ENCODE peak calls at places on chromosome 2, in seven cellular contexts. V is A549, P is IMR-90, X is HepG2, U is K562, M is GM12878, K is H1. Y is an unnamed sample.

GRCh38 chr2:8680931-8681760 is 710 bp upstream of the ID2 start:
- DNase-seq in V (peak), P (peak), X (peak), U (peak), M (peak), K (no peak), Y (peak)

GRCh38 chr2:72497761-72498160 is 328.1 kb downstream of the EXOC6B start:
- DNase-seq in V (no peak), P (peak), X (no peak), U (no peak), M (no peak), K (no peak), Y (no peak)

GRCh38 chr2:226838758-226839555 is 3.1 kb downstream of the RHBDD1 start:
- DNase-seq in V (no peak), P (no peak), X (peak), U (no peak), M (no peak), K (no peak), Y (no peak)

GRCh38 chr2:47177042-47177565 is 22.0 kb upstream of the STPG4 start:
- DNase-seq in V (no peak), P (no peak), X (no peak), U (no peak), M (no peak), K (no peak), Y (no peak)

GRCh38 chr2:25374827-25375226 is 33.1 kb upstream of the DNMT3A start:
- DNase-seq in V (no peak), P (no peak), X (no peak), U (no peak), M (no peak), K (no peak), Y (no peak)

GRCh38 chr2:236054125-236054524 is 114.1 kb downstream of the GBX2 start:
- DNase-seq in V (no peak), P (peak), X (no peak), U (no peak), M (no peak), K (no peak), Y (peak)

GRCh38 chr2:88350641-88351601 is 101.6 kb downstream of the FOXI3 start:
- DNase-seq in V (peak), P (peak), X (peak), U (peak), M (no peak), K (no peak), Y (peak)

GRCh38 chr2:222179592-222179991 is 119.2 kb downstream of the PAX3 start:
- DNase-seq in V (no peak), P (no peak), X (no peak), U (no peak), M (no peak), K (no peak), Y (no peak)

GRCh38 chr2:69683170-69683971 is 39.8 kb upstream of the AAK1 start:
- DNase-seq in V (peak), P (peak), X (peak), U (peak), M (no peak), K (no peak), Y (peak)

GRCh38 chr2:202036601-202037037 is 3.0 kb downstream of the FZD7 start:
- DNase-seq in V (no peak), P (peak), X (no peak), U (no peak), M (no peak), K (no peak), Y (peak)

GRCh38 chr2:178807227-178808008 is at the start of gene TTN:
- DNase-seq in V (no peak), P (no peak), X (no peak), U (no peak), M (no peak), K (no peak), Y (no peak)

GRCh38 chr2:26892916-26893524 is 45.1 kb downstream of the DPYSL5 start:
- DNase-seq in V (no peak), P (no peak), X (no peak), U (no peak), M (no peak), K (no peak), Y (no peak)

GRCh38 chr2:109378682-109379081 is 235.1 kb downstream of the SEPTIN10 start:
- DNase-seq in V (no peak), P (peak), X (no peak), U (no peak), M (no peak), K (no peak), Y (no peak)

GRCh38 chr2:83055338-83056010 is 1403.6 kb downstream of the SUCLG1 start:
- DNase-seq in V (no peak), P (peak), X (no peak), U (no peak), M (no peak), K (no peak), Y (no peak)

GRCh38 chr2:134536312-134536711 is 182.5 kb downstream of the TMEM163 start:
- DNase-seq in V (no peak), P (no peak), X (no peak), U (no peak), M (no peak), K (no peak), Y (no peak)

GRCh38 chr2:134537702-134538101 is 181.1 kb downstream of the TMEM163 start:
- DNase-seq in V (no peak), P (no peak), X (no peak), U (no peak), M (no peak), K (no peak), Y (no peak)

GRCh38 chr2:134539946-134540345 is 178.9 kb downstream of the TMEM163 start:
- DNase-seq in V (no peak), P (no peak), X (no peak), U (no peak), M (no peak), K (no peak), Y (no peak)

GRCh38 chr2:134537121-134537520 is 181.7 kb downstream of the TMEM163 start:
- DNase-seq in V (no peak), P (no peak), X (no peak), U (no peak), M (no peak), K (no peak), Y (no peak)

DNA sequence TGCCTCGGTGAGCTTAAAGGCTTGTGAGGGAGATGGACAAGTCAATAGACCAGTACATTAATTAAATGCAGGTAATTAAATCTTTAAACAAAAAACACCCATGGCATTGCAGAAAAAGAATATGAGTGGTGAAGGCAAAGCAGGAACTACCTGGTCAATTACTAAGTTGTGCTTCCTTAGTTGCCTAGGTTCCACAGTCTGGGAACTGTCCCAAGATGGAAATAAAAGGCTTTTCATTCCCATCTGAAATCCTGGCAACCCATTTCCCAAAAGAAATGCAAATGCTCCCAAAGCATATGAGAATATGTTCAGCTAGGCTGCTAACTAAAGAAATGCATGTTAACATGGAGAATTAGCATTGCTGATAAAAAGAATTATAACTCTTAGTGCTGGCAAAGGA is 177.8 kb downstream of the TMEM163 start:
- DNase-seq in V (no peak), P (no peak), X (no peak), U (no peak), M (no peak), K (no peak), Y (no peak)
- TF ChIP-seq RFX5 in V (no peak), P (no peak), X (no peak), U (no peak), M (no peak), K (no peak), Y (no peak)

DNA sequence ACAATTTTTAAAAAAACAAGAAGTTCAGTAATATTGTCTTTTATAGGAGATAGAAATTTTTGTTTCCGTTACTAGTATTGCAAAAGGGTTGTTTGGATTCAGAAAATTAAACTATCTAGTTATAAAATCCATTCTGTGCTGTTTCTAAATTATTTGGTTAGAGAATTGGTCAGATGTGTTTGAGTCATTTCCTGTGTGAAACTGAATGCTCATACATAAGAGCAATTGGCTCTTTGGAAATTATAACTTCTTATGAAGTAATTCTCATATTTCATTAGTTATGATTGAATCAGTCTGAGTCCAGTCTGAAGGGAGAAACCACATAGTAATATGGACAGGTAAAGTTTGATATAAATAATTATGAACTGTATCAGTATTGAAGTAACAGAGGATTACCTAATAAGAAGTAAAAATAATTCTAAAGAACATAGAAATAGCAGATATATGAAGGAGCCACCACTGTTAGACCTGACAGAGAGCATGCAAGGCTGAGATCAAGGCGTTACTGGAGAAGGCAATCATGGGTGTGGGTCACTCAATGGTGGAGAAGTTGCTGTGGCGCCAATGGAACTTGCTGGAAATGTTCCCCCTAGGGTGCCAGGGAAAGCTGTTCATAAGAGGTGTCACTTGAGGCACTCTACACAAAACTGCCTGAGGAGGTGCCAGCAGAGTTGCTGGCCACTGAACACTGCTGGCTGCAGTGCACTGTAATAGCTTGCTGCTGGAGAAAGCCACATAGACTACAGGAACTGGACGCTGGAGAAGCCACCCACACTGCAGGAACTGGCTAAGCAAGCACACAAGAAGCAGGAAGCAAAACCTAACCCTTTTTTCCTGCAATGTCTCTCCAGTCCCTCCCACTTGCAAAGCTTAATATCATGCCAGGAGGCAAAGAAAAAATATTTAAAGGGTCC is 18.0 kb upstream of the FAP start:
- DNase-seq in V (no peak), P (peak), X (no peak), U (no peak), M (no peak), K (no peak), Y (no peak)
- TF ChIP-seq RFX5 in V (no peak), P (no peak), X (no peak), U (no peak), M (no peak), K (no peak), Y (no peak)

DNA sequence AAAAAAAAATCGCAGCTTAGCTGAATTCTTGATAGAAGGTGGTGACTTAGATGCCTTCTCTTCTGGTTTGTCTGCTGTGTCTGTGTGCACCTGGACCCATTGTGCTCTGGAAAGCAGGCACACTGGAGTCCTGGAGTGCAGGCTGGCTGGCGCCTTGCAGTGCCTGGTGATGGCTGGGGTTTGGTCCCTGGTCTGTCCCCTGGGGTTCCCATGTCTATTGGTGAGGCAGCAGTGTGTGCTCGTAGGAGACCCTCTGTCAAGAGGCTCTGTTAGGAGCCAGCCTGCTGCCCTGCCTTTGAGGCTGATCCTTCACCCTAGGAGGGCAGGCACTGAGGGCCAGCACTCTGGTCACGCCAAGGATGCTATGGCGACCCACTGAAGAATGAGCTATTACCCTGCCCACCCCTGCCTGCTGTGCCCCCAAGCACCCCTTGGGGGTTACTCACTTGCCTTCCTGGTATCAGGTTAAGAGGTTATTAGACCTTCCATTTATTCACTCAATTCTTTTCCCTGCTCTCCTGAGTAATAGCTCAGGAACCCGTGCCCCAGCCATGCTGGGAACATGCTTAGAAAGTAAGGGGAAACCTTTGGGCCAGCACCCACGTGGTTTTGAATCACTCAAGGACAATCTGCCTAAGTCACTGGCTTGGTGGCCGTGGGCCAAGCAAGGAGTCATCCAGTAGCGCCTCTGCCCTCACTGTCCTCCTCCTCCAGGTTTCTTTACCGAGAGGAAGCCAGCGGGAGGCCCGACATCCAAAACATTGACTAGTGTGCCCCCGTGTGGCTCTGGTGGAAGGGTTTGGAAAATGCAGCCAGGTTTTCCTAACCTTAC is 284.5 kb downstream of the PRKCE start:
- DNase-seq in V (peak), P (peak), X (peak), U (peak), M (no peak), K (no peak), Y (peak)
- TF ChIP-seq RFX5 in V (no peak), P (no peak), X (no peak), U (no peak), M (no peak), K (no peak), Y (no peak)

GRCh38 chr2:231933916-231934401 is 7.8 kb upstream of the NPPC start:
- DNase-seq in V (no peak), P (no peak), X (no peak), U (no peak), M (no peak), K (no peak), Y (no peak)
- TF ChIP-seq RFX5 in V (no peak), P (no peak), X (no peak), U (no peak), M (no peak), K (no peak), Y (no peak)

GRCh38 chr2:128623776-128624424 is 305.2 kb upstream of the HS6ST1 start:
- DNase-seq in V (no peak), P (peak), X (no peak), U (no peak), M (peak), K (no peak), Y (no peak)
- TF ChIP-seq RFX5 in V (no peak), P (no peak), X (no peak), U (no peak), M (no peak), K (no peak), Y (no peak)

GRCh38 chr2:42835577-42836371 is 43.4 kb upstream of the HAAO start:
- DNase-seq in V (peak), P (peak), X (peak), U (no peak), M (no peak), K (no peak), Y (no peak)

GRCh38 chr2:42838133-42838532 is 45.8 kb upstream of the HAAO start:
- DNase-seq in V (no peak), P (no peak), X (no peak), U (no peak), M (no peak), K (no peak), Y (no peak)

GRCh38 chr2:42832289-42832634 is 39.9 kb upstream of the HAAO start:
- DNase-seq in V (no peak), P (no peak), X (no peak), U (no peak), M (no peak), K (no peak), Y (no peak)

GRCh38 chr2:42830922-42831574 is 38.7 kb upstream of the HAAO start:
- DNase-seq in V (peak), P (no peak), X (no peak), U (no peak), M (no peak), K (no peak), Y (no peak)

DNA sequence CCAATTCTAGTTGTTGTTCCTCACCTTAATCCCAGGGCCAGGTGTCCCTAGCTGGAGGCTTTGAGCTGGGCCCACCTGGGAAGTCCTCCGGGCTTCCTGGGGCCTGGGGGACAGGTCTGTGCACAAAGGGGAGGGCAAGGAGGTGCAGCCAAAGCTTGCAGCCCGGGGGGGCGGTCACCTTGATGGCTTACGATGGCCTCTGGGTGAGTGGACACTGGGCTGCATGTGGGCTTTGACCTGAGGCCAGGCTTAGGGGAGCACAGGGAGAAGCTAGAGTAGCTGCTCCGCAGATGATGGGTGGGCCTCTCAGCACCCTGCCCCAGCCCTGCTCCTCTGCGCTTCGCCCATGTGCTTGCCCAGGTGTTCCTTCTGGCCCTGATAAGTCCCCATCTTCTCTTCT is 41.8 kb upstream of the HAAO start:
- DNase-seq in V (no peak), P (no peak), X (no peak), U (no peak), M (no peak), K (no peak), Y (no peak)
- TF ChIP-seq RFX5 in V (no peak), P (no peak), X (no peak), U (no peak), M (no peak), K (no peak), Y (no peak)

DNA sequence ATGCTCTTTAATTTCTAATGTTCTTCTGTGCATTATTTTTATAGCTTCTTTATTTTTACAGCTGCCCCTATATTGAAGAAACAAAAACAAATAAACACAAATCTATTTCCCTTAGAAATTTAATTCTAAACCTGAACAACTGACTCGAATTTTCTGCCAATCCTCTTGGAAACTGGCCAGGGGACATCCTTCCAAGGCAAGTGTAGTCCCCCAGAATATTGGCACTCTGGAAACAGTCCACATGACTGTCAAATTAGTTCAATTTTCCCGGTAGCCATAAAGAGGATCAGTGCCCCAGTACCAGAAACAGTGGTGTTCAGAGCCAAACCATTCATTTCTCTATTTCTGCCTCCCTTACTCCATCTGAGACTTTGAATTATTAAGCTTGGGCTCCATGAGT is 261.0 kb downstream of the ICOS start:
- DNase-seq in V (no peak), P (no peak), X (no peak), U (no peak), M (no peak), K (no peak), Y (no peak)
- TF ChIP-seq RFX5 in V (no peak), P (no peak), X (no peak), U (no peak), M (no peak), K (no peak), Y (no peak)

GRCh38 chr2:17413031-17413430 is 105.2 kb downstream of the RAD51AP2 start:
- DNase-seq in V (no peak), P (peak), X (no peak), U (no peak), M (no peak), K (no peak), Y (no peak)

GRCh38 chr2:17422066-17422465 is 96.2 kb downstream of the RAD51AP2 start:
- DNase-seq in V (no peak), P (no peak), X (no peak), U (no peak), M (no peak), K (no peak), Y (no peak)

DNA sequence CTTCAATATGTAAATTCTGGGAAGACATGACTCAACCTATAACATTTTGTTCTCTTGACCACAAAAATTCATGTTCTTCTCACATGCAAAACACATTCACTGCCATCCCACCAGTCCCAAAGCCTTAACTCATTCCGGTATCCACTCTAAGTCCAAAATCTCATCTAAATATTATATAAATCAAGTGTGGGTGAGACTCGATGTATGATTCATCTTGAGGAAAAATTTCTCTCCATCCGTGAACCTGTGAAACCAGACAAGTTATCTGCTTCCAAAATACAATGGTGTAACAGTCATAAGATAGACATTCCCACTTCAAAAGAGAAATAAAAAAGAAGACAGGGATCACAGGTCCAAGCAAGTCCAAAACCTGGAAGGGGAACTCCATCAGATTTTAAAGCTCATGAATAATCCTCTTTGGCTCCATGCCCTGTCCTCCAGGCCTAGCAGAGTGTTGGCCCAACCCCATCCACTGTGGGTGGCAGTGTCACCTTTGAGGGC is 101.3 kb downstream of the RAD51AP2 start:
- DNase-seq in V (no peak), P (peak), X (no peak), U (no peak), M (no peak), K (no peak), Y (no peak)
- TF ChIP-seq RFX5 in V (no peak), P (no peak), X (no peak), U (no peak), M (no peak), K (no peak), Y (no peak)